ENCODE peak calls at places on chromosomes 13 and 19, in seven cellular contexts. C, I, E, L, W, J and R are unnamed samples.

GRCh38 chr13:24654741-24655140 is 25.5 kb upstream of the ATP12A start:
- DNase-seq in E (peak; percentile 51), C (no peak), W (no peak), L (no peak), I (no peak), J (no peak), R (no peak)

GRCh38 chr13:51501592-51502205 is 48.9 kb upstream of the INTS6 start:
- DNase-seq in I (no peak), C (no peak), W (no peak), L (no peak), J (no peak), E (peak; percentile 70), R (peak; percentile 98)

GRCh38 chr19:51948979-51949378 is 21.7 kb downstream of the ZNF613 start:
- DNase-seq in W (no peak), E (peak; percentile 23), C (no peak), I (no peak), L (no peak), J (no peak), R (peak; percentile 14)

GRCh38 chr13:94311893-94312292 is 167.6 kb downstream of the DCT start:
- DNase-seq in C (peak; percentile 57), E (peak; percentile 36), L (no peak), J (no peak), W (no peak), I (no peak), R (no peak)

GRCh38 chr13:112092453-112092852 is 25.5 kb downstream of the SOX1 start:
- DNase-seq in C (no peak), W (peak; percentile 29), E (no peak), J (no peak), I (no peak), L (no peak), R (no peak)

GRCh38 chr19:37907735-37908066 is 693 bp downstream of the SIPA1L3 start:
- DNase-seq in L (no peak), I (no peak), E (no peak), C (no peak), J (no peak), W (no peak), R (no peak)

GRCh38 chr13:105773887-105774538 is 761.4 kb downstream of the EFNB2 start:
- DNase-seq in J (no peak), L (no peak), W (peak; percentile 12), I (no peak), C (peak; percentile 75), E (peak; percentile 57), R (peak; percentile 40)

GRCh38 chr13:72122661-72123060 is 255.7 kb upstream of the DACH1 start:
- DNase-seq in L (no peak), W (no peak), C (no peak), I (no peak), J (no peak), E (no peak), R (no peak)

GRCh38 chr13:95300625-95301134 is 571 bp downstream of the ABCC4 start:
- DNase-seq in C (peak; percentile 35), E (peak; percentile 67), I (peak; percentile 61), W (peak; percentile 73), J (peak; percentile 63), L (peak; percentile 76), R (peak; percentile 78)

GRCh38 chr19:17847538-17848366 is at the start of gene JAK3:
- DNase-seq in C (peak; percentile 92), I (no peak), L (peak; percentile 65), J (peak; percentile 78), E (peak; percentile 46), W (peak; percentile 94), R (peak; percentile 88)

GRCh38 chr19:39413269-39413902 is 917 bp downstream of the PLEKHG2 start:
- DNase-seq in J (peak; percentile 58), E (peak; percentile 60), C (peak; percentile 63), W (peak; percentile 87), I (no peak), L (peak; percentile 69), R (peak; percentile 78)

GRCh38 chr19:41848666-41849065 is 3.8 kb downstream of the DMRTC2 start:
- DNase-seq in J (no peak), E (no peak), C (no peak), W (no peak), L (no peak), I (no peak), R (no peak)

GRCh38 chr13:50365683-50366391 is 350.6 kb downstream of the KCNRG start:
- DNase-seq in W (no peak), I (peak; percentile 55), L (peak; percentile 46), J (peak; percentile 23), E (no peak), C (no peak), R (no peak)

GRCh38 chr19:35279985-35280821 is 2.1 kb upstream of the HAMP start:
- DNase-seq in W (no peak), I (no peak), L (no peak), C (no peak), E (no peak), J (no peak), R (no peak)

GRCh38 chr13:47621931-47622330 is 379.1 kb downstream of the SUCLA2 start:
- DNase-seq in L (no peak), W (no peak), I (no peak), E (peak; percentile 38), C (no peak), J (no peak), R (no peak)

GRCh38 chr19:872266-872951 is 12.9 kb downstream of the CFD start:
- DNase-seq in I (peak; percentile 84), L (peak; percentile 88), E (peak; percentile 38), J (peak; percentile 92), W (peak; percentile 85), C (peak; percentile 88), R (peak; percentile 93)

GRCh38 chr19:21022996-21023395 is 2.5 kb downstream of the ZNF430 start:
- DNase-seq in E (peak; percentile 66), C (peak; percentile 25), L (no peak), W (no peak), J (no peak), I (no peak), R (peak; percentile 6)

GRCh38 chr13:49219647-49220034 is 497 bp upstream of the MLNR start:
- DNase-seq in E (no peak), J (peak; percentile 36), C (no peak), L (no peak), W (no peak), I (no peak), R (no peak)

GRCh38 chr19:35123573-35123972 is 8.0 kb downstream of the FXYD3 start:
- DNase-seq in L (no peak), I (no peak), C (no peak), E (no peak), J (peak; percentile 71), W (no peak), R (no peak)

GRCh38 chr13:75902166-75903104 is 266.3 kb downstream of the LMO7 start:
- DNase-seq in I (no peak), L (no peak), W (no peak), E (no peak), C (no peak), J (no peak), R (no peak)

GRCh38 chr19:22530042-22530441 is 104.1 kb upstream of the ZNF492 start:
- DNase-seq in W (no peak), J (no peak), C (no peak), I (no peak), L (no peak), E (no peak), R (no peak)

GRCh38 chr19:5948697-5949564 is 29.0 kb downstream of the RANBP3 start:
- DNase-seq in C (no peak), E (no peak), I (no peak), L (no peak), W (no peak), J (no peak), R (peak; percentile 40)

GRCh38 chr13:102599451-102600012 is 2.7 kb downstream of the TPP2 start:
- DNase-seq in I (no peak), C (no peak), E (no peak), J (no peak), W (no peak), L (no peak), R (no peak)

DNA sequence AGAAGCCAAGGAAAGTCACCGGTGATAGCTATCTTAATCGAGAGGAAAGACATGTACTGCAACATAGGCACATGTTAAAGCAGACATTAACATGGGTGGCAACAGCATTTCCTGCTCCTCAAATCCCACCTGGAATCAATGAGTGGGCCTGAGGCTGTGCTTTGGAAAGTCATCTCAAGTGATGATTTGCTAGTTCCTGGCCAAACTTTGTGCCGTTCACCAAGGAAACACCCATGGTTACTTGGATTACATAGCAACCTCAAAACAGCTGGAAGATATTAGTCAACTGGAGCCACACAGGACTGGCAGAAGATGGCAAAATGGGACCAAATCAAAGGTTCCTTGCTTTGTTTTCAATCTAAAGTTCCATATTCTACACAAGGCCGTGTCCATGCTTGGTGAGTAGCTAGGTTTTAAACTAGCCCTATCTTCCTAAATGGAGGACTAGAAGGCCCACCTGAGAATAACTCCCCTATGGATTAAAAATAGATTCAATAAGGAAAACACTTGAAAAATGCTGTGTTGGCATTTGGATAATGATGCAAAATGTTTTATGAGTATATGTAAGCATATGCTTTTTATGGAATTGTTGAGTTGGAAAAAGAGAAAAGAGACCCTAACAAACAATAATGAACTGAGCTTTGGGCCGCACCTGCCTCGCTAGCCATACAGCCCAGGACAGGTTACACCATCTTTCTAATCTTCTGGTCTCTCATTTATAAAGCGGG is 144.5 kb downstream of the RGCC start:
- DNase-seq in E (no peak), L (no peak), I (no peak), C (no peak), J (no peak), W (no peak), R (no peak)
- H3K27ac ChIP-seq in E (no peak overlapping the region), L (no peak overlapping the region), I (no peak overlapping the region), C (no peak overlapping the region), J (no peak overlapping the region), W (no peak overlapping the region), R (no peak overlapping the region)

DNA sequence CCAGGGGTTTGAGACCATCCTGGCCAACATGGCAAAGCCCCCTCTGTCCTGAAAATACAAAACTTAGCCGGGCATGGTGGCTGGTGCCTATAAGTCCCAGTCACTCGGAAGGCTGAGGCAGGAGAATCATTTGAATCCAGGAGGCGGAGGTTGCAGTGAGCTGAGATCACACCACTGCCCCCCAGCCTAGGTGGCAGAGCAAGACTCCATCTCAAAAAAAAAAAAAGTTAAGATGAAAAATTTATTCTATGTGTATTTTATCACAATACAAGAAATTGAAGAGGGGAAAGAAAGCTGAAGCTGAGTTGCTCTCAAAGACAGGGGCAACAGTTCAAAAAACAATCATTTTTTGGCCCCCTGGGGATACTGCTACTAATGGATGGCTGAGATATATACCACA is 31.1 kb downstream of the INSR start:
- DNase-seq in E (no peak), L (no peak), J (no peak), C (no peak), I (no peak), W (no peak), R (no peak)
- H3K4me1 ChIP-seq in E (no peaks in the 10 kb centered on the region), L (peaks cover 18% of the 10 kb centered on the region), J (peaks cover 35% of the 10 kb centered on the region), C (no peaks in the 10 kb centered on the region), I (peaks cover 6% of the 10 kb centered on the region), W (peaks cover 4% of the 10 kb centered on the region), R (no peaks in the 10 kb centered on the region)

DNA sequence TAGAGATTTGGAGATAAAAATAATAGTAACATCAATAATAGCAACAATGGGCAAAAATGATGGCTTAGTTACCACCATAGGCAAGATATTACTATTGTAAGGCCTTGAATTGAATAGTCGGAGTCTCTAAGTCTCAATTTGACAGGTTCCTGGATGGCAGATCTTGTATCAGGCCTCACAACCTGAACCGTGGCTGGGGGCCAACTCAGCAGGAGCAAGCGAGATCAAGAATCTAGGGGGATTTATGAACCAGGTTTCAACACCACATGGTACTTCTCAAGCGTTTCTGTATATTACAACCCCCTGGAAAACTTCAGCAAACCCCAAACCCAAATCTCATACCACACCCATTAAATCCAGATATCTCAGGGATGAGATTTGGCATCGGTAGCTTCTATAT is 573.8 kb downstream of the LIG4 start:
- DNase-seq in C (no peak), E (no peak), W (no peak), J (no peak), L (no peak), I (no peak), R (no peak)
- H3K4me3 ChIP-seq in C (no peak overlapping the region), E (no peak overlapping the region), W (no peak overlapping the region), J (no peak overlapping the region), L (no peak overlapping the region), I (no peak overlapping the region), R (no peak overlapping the region)

GRCh38 chr13:26926371-26926770 is 165.8 kb upstream of the GPR12 start:
- DNase-seq in E (no peak), I (no peak), W (no peak), L (no peak), J (no peak), C (no peak), R (no peak)
- H3K27ac ChIP-seq in E (no peak overlapping the region), I (no peak overlapping the region), W (no peak overlapping the region), L (no peak overlapping the region), J (no peak overlapping the region), C (no peak overlapping the region), R (no peak overlapping the region)